ENCODE peak calls at places on chromosomes 4 and X, in four cellular contexts. One of them, this sample, is unnamed.

GRCh38 chr4:153520871-153521329 is 54.7 kb downstream of the TMEM131L start:
- DNase-seq in MV-4-11: peak
- DNase-seq in Kasumi-1: peak
- DNase-seq in NCI-H1694 treated with DMSO at 0.1 percent for 48 hours: no peak
- DNase-seq in this sample: no peak

GRCh38 chr4:99300934-99301333 is 10.1 kb upstream of the ADH1A start:
- DNase-seq in MV-4-11: no peak
- DNase-seq in Kasumi-1: no peak
- DNase-seq in NCI-H1694 treated with DMSO at 0.1 percent for 48 hours: no peak
- DNase-seq in this sample: no peak

GRCh38 chrX:84340981-84341380 is 153.0 kb upstream of the RPS6KA6 start:
- DNase-seq in MV-4-11: peak
- DNase-seq in Kasumi-1: no peak
- DNase-seq in NCI-H1694 treated with DMSO at 0.1 percent for 48 hours: no peak
- DNase-seq in this sample: no peak

GRCh38 chrX:38860106-38861013 is 59.1 kb downstream of the MID1IP1 start:
- DNase-seq in MV-4-11: peak
- DNase-seq in Kasumi-1: no peak
- DNase-seq in NCI-H1694 treated with DMSO at 0.1 percent for 48 hours: no peak
- DNase-seq in this sample: no peak

GRCh38 chr4:187414716-187415115 is 580.9 kb upstream of the ZFP42 start:
- DNase-seq in MV-4-11: no peak
- DNase-seq in Kasumi-1: no peak
- DNase-seq in NCI-H1694 treated with DMSO at 0.1 percent for 48 hours: no peak
- DNase-seq in this sample: no peak

GRCh38 chr4:5888222-5888701 is 4.6 kb downstream of the CRMP1 start:
- DNase-seq in Kasumi-1: no peak
- DNase-seq in NCI-H1694 treated with DMSO at 0.1 percent for 48 hours: peak
- DNase-seq in MV-4-11: no peak
- DNase-seq in this sample: peak

GRCh38 chrX:2376166-2376565 is 124.6 kb downstream of the DHRSX start:
- DNase-seq in MV-4-11: no peak
- DNase-seq in NCI-H1694 treated with DMSO at 0.1 percent for 48 hours: no peak
- DNase-seq in Kasumi-1: no peak
- DNase-seq in this sample: no peak

GRCh38 chr4:175376287-175376977 is 435.6 kb downstream of the GPM6A start:
- DNase-seq in MV-4-11: no peak
- DNase-seq in NCI-H1694 treated with DMSO at 0.1 percent for 48 hours: no peak
- DNase-seq in Kasumi-1: no peak
- DNase-seq in this sample: no peak

GRCh38 chr4:109164011-109164410 is 138.4 kb downstream of the COL25A1 start:
- DNase-seq in NCI-H1694 treated with DMSO at 0.1 percent for 48 hours: no peak
- DNase-seq in Kasumi-1: no peak
- DNase-seq in MV-4-11: no peak
- DNase-seq in this sample: no peak

GRCh38 chr4:41155194-41155830 is 59.0 kb downstream of the APBB2 start:
- DNase-seq in MV-4-11: no peak
- DNase-seq in NCI-H1694 treated with DMSO at 0.1 percent for 48 hours: no peak
- DNase-seq in Kasumi-1: no peak
- DNase-seq in this sample: no peak

GRCh38 chr4:169080970-169081369 is 70.9 kb upstream of the CBR4 start:
- DNase-seq in MV-4-11: peak
- DNase-seq in Kasumi-1: no peak
- DNase-seq in NCI-H1694 treated with DMSO at 0.1 percent for 48 hours: no peak
- DNase-seq in this sample: no peak

GRCh38 chr4:76197971-76198410 is 15.6 kb downstream of the SCARB2 start:
- DNase-seq in NCI-H1694 treated with DMSO at 0.1 percent for 48 hours: peak
- DNase-seq in MV-4-11: peak
- DNase-seq in Kasumi-1: peak
- DNase-seq in this sample: peak

GRCh38 chrX:135463937-135464336 is 42.2 kb downstream of the SMIM10L2A start:
- DNase-seq in MV-4-11: no peak
- DNase-seq in Kasumi-1: peak
- DNase-seq in NCI-H1694 treated with DMSO at 0.1 percent for 48 hours: no peak
- DNase-seq in this sample: no peak

GRCh38 chr4:128863314-128864075 is 54.0 kb downstream of the JADE1 start:
- DNase-seq in NCI-H1694 treated with DMSO at 0.1 percent for 48 hours: peak
- DNase-seq in MV-4-11: peak
- DNase-seq in Kasumi-1: peak
- DNase-seq in this sample: peak

GRCh38 chrX:118975831-118976598 is 1.6 kb downstream of the LONRF3 start:
- DNase-seq in MV-4-11: peak
- DNase-seq in NCI-H1694 treated with DMSO at 0.1 percent for 48 hours: peak
- DNase-seq in Kasumi-1: peak
- DNase-seq in this sample: peak

GRCh38 chrX:39592776-39593175 is 505.0 kb downstream of the BCOR start:
- DNase-seq in Kasumi-1: no peak
- DNase-seq in NCI-H1694 treated with DMSO at 0.1 percent for 48 hours: no peak
- DNase-seq in MV-4-11: no peak
- DNase-seq in this sample: no peak

GRCh38 chr4:70722199-70722791 is 531 bp downstream of the RUFY3 start:
- DNase-seq in Kasumi-1: no peak
- DNase-seq in NCI-H1694 treated with DMSO at 0.1 percent for 48 hours: no peak
- DNase-seq in MV-4-11: no peak
- DNase-seq in this sample: peak

GRCh38 chrX:118665204-118665603 is 62.2 kb upstream of the IL13RA1 start:
- DNase-seq in NCI-H1694 treated with DMSO at 0.1 percent for 48 hours: no peak
- DNase-seq in MV-4-11: no peak
- DNase-seq in Kasumi-1: no peak
- DNase-seq in this sample: no peak

GRCh38 chr4:32697281-32697814 is 1977.2 kb downstream of the PCDH7 start:
- DNase-seq in MV-4-11: peak
- DNase-seq in Kasumi-1: no peak
- DNase-seq in NCI-H1694 treated with DMSO at 0.1 percent for 48 hours: no peak
- DNase-seq in this sample: no peak

GRCh38 chrX:45266456-45266855 is 65.8 kb upstream of the DIPK2B start:
- DNase-seq in MV-4-11: no peak
- DNase-seq in Kasumi-1: no peak
- DNase-seq in NCI-H1694 treated with DMSO at 0.1 percent for 48 hours: no peak
- DNase-seq in this sample: no peak

GRCh38 chr4:89551191-89551590 is 243.6 kb upstream of the GPRIN3 start:
- DNase-seq in Kasumi-1: no peak
- DNase-seq in MV-4-11: no peak
- DNase-seq in NCI-H1694 treated with DMSO at 0.1 percent for 48 hours: no peak
- DNase-seq in this sample: no peak

GRCh38 chr4:121070696-121071639 is 1.4 kb downstream of the NDNF start:
- DNase-seq in Kasumi-1: no peak
- DNase-seq in NCI-H1694 treated with DMSO at 0.1 percent for 48 hours: no peak
- DNase-seq in MV-4-11: peak
- DNase-seq in this sample: no peak

GRCh38 chrX:37578045-37578444 is 6.6 kb downstream of the LANCL3 start:
- DNase-seq in NCI-H1694 treated with DMSO at 0.1 percent for 48 hours: no peak
- DNase-seq in MV-4-11: no peak
- DNase-seq in Kasumi-1: no peak
- DNase-seq in this sample: no peak

GRCh38 chr4:16914208-16914607 is 15.8 kb upstream of the LDB2 start:
- DNase-seq in MV-4-11: peak
- DNase-seq in Kasumi-1: peak
- DNase-seq in NCI-H1694 treated with DMSO at 0.1 percent for 48 hours: no peak
- DNase-seq in this sample: no peak

GRCh38 chr4:128061566-128062536 is 739 bp downstream of the LARP1B start:
- DNase-seq in NCI-H1694 treated with DMSO at 0.1 percent for 48 hours: peak
- DNase-seq in MV-4-11: no peak
- DNase-seq in Kasumi-1: no peak
- DNase-seq in this sample: peak

GRCh38 chrX:130079824-130080406 is 30.4 kb downstream of the ELF4 start:
- DNase-seq in Kasumi-1: peak
- DNase-seq in NCI-H1694 treated with DMSO at 0.1 percent for 48 hours: peak
- DNase-seq in MV-4-11: peak
- DNase-seq in this sample: peak

GRCh38 chrX:102651242-102651967 is at the start of gene GPRASP1:
- DNase-seq in Kasumi-1: peak
- DNase-seq in MV-4-11: no peak
- DNase-seq in NCI-H1694 treated with DMSO at 0.1 percent for 48 hours: no peak
- DNase-seq in this sample: peak

GRCh38 chr4:111483375-111484169 is 661.7 kb upstream of the FAM241A start:
- DNase-seq in NCI-H1694 treated with DMSO at 0.1 percent for 48 hours: no peak
- DNase-seq in Kasumi-1: no peak
- DNase-seq in MV-4-11: no peak
- DNase-seq in this sample: no peak

GRCh38 chrX:48468693-48469691 is 1.1 kb downstream of the SLC38A5 start:
- DNase-seq in NCI-H1694 treated with DMSO at 0.1 percent for 48 hours: peak
- DNase-seq in MV-4-11: peak
- DNase-seq in Kasumi-1: peak
- DNase-seq in this sample: no peak

GRCh38 chrX:30570505-30570904 is 7.1 kb downstream of the TASL start:
- DNase-seq in NCI-H1694 treated with DMSO at 0.1 percent for 48 hours: no peak
- DNase-seq in MV-4-11: no peak
- DNase-seq in Kasumi-1: no peak
- DNase-seq in this sample: peak

This sample was measured in cerebellum.